ENCODE peak calls at places on chromosomes 13 and 19, in five cellular contexts. T, G, I, C and X are unnamed samples.

GRCh38 chr13:44865722-44866484 is 123.4 kb downstream of the NUFIP1 start:
- DNase-seq in T (no peak), G (no peak), I (no peak), C (no peak), X (no peak)

GRCh38 chr19:21092107-21092506 is 10.1 kb downstream of the ZNF714 start:
- DNase-seq in T (no peak), G (no peak), I (no peak), C (no peak), X (no peak)

GRCh38 chr13:110525328-110526319 is 35.9 kb downstream of the RAB20 start:
- DNase-seq in T (peak; percentile 33), G (no peak), I (no peak), C (no peak), X (no peak)

GRCh38 chr13:95771950-95772349 is 95.0 kb downstream of the DNAJC3 start:
- DNase-seq in T (no peak), G (no peak), I (no peak), C (no peak), X (no peak)

GRCh38 chr19:12792048-12792852 is 964 bp downstream of the JUNB start:
- DNase-seq in T (peak; percentile 81), G (peak; percentile 54), I (no peak), C (no peak), X (peak; percentile 87)

GRCh38 chr19:47881757-47882156 is 4.4 kb downstream of the SULT2A1 start:
- DNase-seq in T (no peak), G (no peak), I (no peak), C (no peak), X (no peak)

GRCh38 chr19:723247-723646 is 14.5 kb downstream of the PALM start:
- DNase-seq in T (no peak), G (no peak), I (no peak), C (no peak), X (no peak)

GRCh38 chr19:46728693-46729339 is 11.9 kb upstream of the PRKD2 start:
- DNase-seq in T (peak; percentile 92), G (peak; percentile 52), I (peak; percentile 70), C (no peak), X (no peak)

GRCh38 chr19:34808566-34808965 is 35.6 kb upstream of the ZNF599 start:
- DNase-seq in T (no peak), G (peak; percentile 70), I (no peak), C (peak; percentile 2), X (peak; percentile 74)

GRCh38 chr13:76890036-76890435 is 3.8 kb upstream of the KCTD12 start:
- DNase-seq in T (no peak), G (peak; percentile 27), I (no peak), C (no peak), X (no peak)

GRCh38 chr13:93318538-93318937 is 91.9 kb downstream of the GPC6 start:
- DNase-seq in T (no peak), G (peak; percentile 53), I (no peak), C (no peak), X (no peak)

GRCh38 chr19:29785955-29786589 is 25.7 kb upstream of the CCNE1 start:
- DNase-seq in T (no peak), G (no peak), I (no peak), C (no peak), X (no peak)

GRCh38 chr19:16367269-16367683 is 42.6 kb downstream of the KLF2 start:
- DNase-seq in T (peak; percentile 72), G (no peak), I (no peak), C (no peak), X (no peak)

GRCh38 chr13:60788156-60788829 is 391.3 kb downstream of the TDRD3 start:
- DNase-seq in T (no peak), G (peak; percentile 2), I (no peak), C (no peak), X (peak; percentile 11)

GRCh38 chr19:6739390-6739883 is at the start of gene TRIP10:
- DNase-seq in T (peak; percentile 90), G (peak; percentile 71), I (peak; percentile 70), C (no peak), X (peak; percentile 80)

GRCh38 chr13:82933986-82934385 is 948.3 kb downstream of the SLITRK1 start:
- DNase-seq in T (no peak), G (no peak), I (no peak), C (no peak), X (no peak)

GRCh38 chr19:47013041-47013517 is 6.6 kb upstream of the NPAS1 start:
- DNase-seq in T (peak; percentile 75), G (peak; percentile 59), I (peak; percentile 57), C (no peak), X (peak; percentile 75)

GRCh38 chr13:51621597-51621996 is 37.3 kb downstream of the WDFY2 start:
- DNase-seq in T (no peak), G (no peak), I (no peak), C (no peak), X (no peak)